ENCODE peak calls at places on chromosomes 5 and 9, in ten cellular contexts. M is stomach, Y is breast epithelium, B is GM23338, T is endothelial cell of umbilical vein, X is spleen, W is transverse colon, A is HCT116, P is prostate gland, D is suprapubic skin. V is an unnamed sample.

GRCh38 chr5:55180016-55180415 is 7.0 kb upstream of the CDC20B start:
- DNase-seq in M (no peak), Y (no peak), B (no peak), T (no peak), X (no peak), W (no peak), A (no peak), P (no peak), D (no peak), V (no peak)

GRCh38 chr5:9429691-9430215 is 116.1 kb downstream of the SEMA5A start:
- DNase-seq in M (no peak), Y (no peak), B (no peak), T (no peak), X (no peak), W (no peak), A (no peak), P (no peak), D (no peak), V (no peak)

GRCh38 chr5:17343675-17344074 is 126.2 kb downstream of the BASP1 start:
- DNase-seq in M (no peak), Y (no peak), B (no peak), T (peak; percentile 91), X (no peak), W (no peak), A (peak; percentile 2), P (peak; percentile 9), D (no peak), V (peak; percentile 82)

GRCh38 chr9:91038483-91039124 is 237.0 kb downstream of the SYK start:
- DNase-seq in M (no peak), Y (no peak), B (no peak), T (no peak), X (no peak), W (no peak), A (no peak), P (no peak), D (peak; percentile 53), V (no peak)

GRCh38 chr9:134179918-134180785 is 15.8 kb upstream of the RNU6ATAC start:
- DNase-seq in M (no peak), Y (no peak), B (no peak), T (no peak), X (peak; percentile 69), W (no peak), A (no peak), P (no peak), D (peak; percentile 55), V (no peak)

GRCh38 chr5:61342066-61342465 is 10.0 kb downstream of the ZSWIM6 start:
- DNase-seq in M (no peak), Y (no peak), B (no peak), T (peak; percentile 71), X (no peak), W (no peak), A (no peak), P (no peak), D (no peak), V (no peak)

GRCh38 chr9:75624984-75625383 is 265.5 kb upstream of the PCSK5 start:
- DNase-seq in M (no peak), Y (no peak), B (no peak), T (no peak), X (no peak), W (peak; percentile 28), A (no peak), P (no peak), D (no peak), V (no peak)

GRCh38 chr5:125209650-125210049 is 463.2 kb upstream of the ZNF608 start:
- DNase-seq in M (no peak), Y (no peak), B (no peak), T (no peak), X (no peak), W (no peak), A (no peak), P (no peak), D (no peak), V (no peak)

GRCh38 chr9:134992755-134993124 is 75.0 kb upstream of the FCN1 start:
- DNase-seq in M (no peak), Y (peak; percentile 84), B (no peak), T (no peak), X (peak; percentile 76), W (no peak), A (no peak), P (peak; percentile 77), D (peak; percentile 66), V (no peak)

GRCh38 chr5:140362311-140362710 is 2.3 kb downstream of the SLC4A9 start:
- DNase-seq in M (no peak), Y (no peak), B (no peak), T (no peak), X (no peak), W (no peak), A (no peak), P (no peak), D (no peak), V (no peak)

GRCh38 chr5:122311400-122311887 is 593 bp upstream of the SNCAIP start:
- DNase-seq in M (no peak), Y (no peak), B (peak; percentile 73), T (peak; percentile 47), X (no peak), W (no peak), A (no peak), P (no peak), D (peak; percentile 56), V (no peak)

GRCh38 chr5:134396274-134396673 is 15.4 kb downstream of the CDKN2AIPNL start:
- DNase-seq in M (no peak), Y (no peak), B (no peak), T (no peak), X (no peak), W (no peak), A (no peak), P (no peak), D (no peak), V (no peak)

GRCh38 chr5:32147236-32147635 is 26.9 kb downstream of the GOLPH3 start:
- DNase-seq in M (no peak), Y (no peak), B (no peak), T (no peak), X (no peak), W (no peak), A (no peak), P (no peak), D (no peak), V (no peak)

GRCh38 chr5:55241756-55242155 is 8.3 kb upstream of the CCNO start:
- DNase-seq in M (peak; percentile 65), Y (no peak), B (peak; percentile 22), T (no peak), X (no peak), W (no peak), A (no peak), P (peak; percentile 32), D (no peak), V (no peak)

GRCh38 chr5:56951946-56952691 is at the start of gene MIER3:
- DNase-seq in M (peak; percentile 81), Y (peak; percentile 48), B (peak; percentile 90), T (peak; percentile 71), X (peak; percentile 96), W (peak; percentile 87), A (peak; percentile 32), P (peak; percentile 69), D (peak; percentile 79), V (no peak)

GRCh38 chr9:134601764-134602163 is 39.8 kb upstream of the COL5A1 start:
- DNase-seq in M (no peak), Y (peak; percentile 7), B (no peak), T (no peak), X (no peak), W (no peak), A (no peak), P (no peak), D (peak; percentile 27), V (no peak)

GRCh38 chr9:16267336-16268036 is 603.0 kb downstream of the BNC2 start:
- DNase-seq in M (peak; percentile 51), Y (no peak), B (no peak), T (peak; percentile 30), X (no peak), W (no peak), A (no peak), P (peak; percentile 17), D (no peak), V (no peak)

GRCh38 chr9:12817702-12818101 is 42.9 kb downstream of the LURAP1L start:
- DNase-seq in M (peak; percentile 65), Y (peak; percentile 26), B (no peak), T (no peak), X (no peak), W (peak; percentile 82), A (peak; percentile 57), P (peak; percentile 40), D (no peak), V (no peak)

GRCh38 chr5:175340180-175340579 is 103.8 kb downstream of the DRD1 start:
- DNase-seq in M (no peak), Y (no peak), B (no peak), T (no peak), X (no peak), W (no peak), A (no peak), P (no peak), D (no peak), V (no peak)

GRCh38 chr9:71781391-71781790 is 13.1 kb upstream of the CEMIP2 start:
- DNase-seq in M (no peak), Y (no peak), B (no peak), T (no peak), X (no peak), W (no peak), A (no peak), P (no peak), D (no peak), V (no peak)

GRCh38 chr9:14021871-14022525 is 291.9 kb downstream of the NFIB start:
- DNase-seq in M (no peak), Y (no peak), B (no peak), T (peak; percentile 32), X (no peak), W (no peak), A (no peak), P (no peak), D (no peak), V (no peak)

GRCh38 chr5:86909461-86909881 is 291.7 kb downstream of the COX7C start:
- DNase-seq in M (no peak), Y (no peak), B (no peak), T (no peak), X (no peak), W (no peak), A (no peak), P (no peak), D (no peak), V (peak; percentile 47)
- H3K4me3 ChIP-seq in M (no peak overlapping the region), Y (no peak overlapping the region), B (no peak overlapping the region), T (no peak overlapping the region), X (no peak overlapping the region), W (no peak overlapping the region), A (no peak overlapping the region), P (no peak overlapping the region), D (no peak overlapping the region), V (no peak overlapping the region)

GRCh38 chr5:176900783-176901204 is 1.6 kb upstream of the HK3 start:
- DNase-seq in M (no peak), Y (no peak), B (no peak), T (no peak), X (no peak), W (no peak), A (no peak), P (no peak), D (no peak), V (no peak)
- TF ChIP-seq POLR2AphosphoS5 in M (no peak), Y (no peak), B (no peak), T (no peak), X (peak; percentile 32), W (no peak), A (peak; percentile 37), P (no peak), D (no peak), V (peak; percentile 39)

GRCh38 chr5:118611332-118611945 is 376.9 kb downstream of the DTWD2 start:
- DNase-seq in M (peak; percentile 35), Y (no peak), B (peak; percentile 64), T (no peak), X (no peak), W (peak; percentile 9), A (peak; percentile 19), P (no peak), D (no peak), V (peak; percentile 1)
- TF ChIP-seq CTCF in M (peak; percentile 28), Y (no peak), B (peak; percentile 91), T (peak; percentile 16), X (no peak), W (peak; percentile 39), A (peak; percentile 48), P (peak; percentile 37), D (peak; percentile 9), V (peak; percentile 69)

GRCh38 chr5:82467006-82467561 is 188.9 kb upstream of the RPS23 start:
- DNase-seq in M (no peak), Y (no peak), B (peak; percentile 17), T (peak; percentile 18), X (no peak), W (no peak), A (no peak), P (no peak), D (no peak), V (no peak)
- H3K4me3 ChIP-seq in M (no peak overlapping the region), Y (no peak overlapping the region), B (no peak overlapping the region), T (no peak overlapping the region), X (no peak overlapping the region), W (no peak overlapping the region), A (no peak overlapping the region), P (no peak overlapping the region), D (no peak overlapping the region), V (no peak overlapping the region)